ENCODE peak calls at places on chromosome 4, in seven cellular contexts. F is stimulated activated CD4-positive, alpha-beta T cell treated with anti-CD3 and anti-CD28 coated beads, Interleukin-4, amount 100 ng/mL, for 1 hour; H is NCI-H526; P is activated CD4-positive, alpha-beta T cell treated with anti-CD3 and anti-CD28 coated beads, Interleukin-2, amount 50 U/mL, for 1 hour; O is activated T-helper 1 cell treated with anti-CD3 and anti-CD28 coated beads, Interleukin-2, amount 50 U/mL, for 16 hours; B is naive thymus-derived CD8-positive, alpha-beta T cell; U is NCI-H2081. Z is an unnamed sample.

GRCh38 chr4:8365353-8365752 is 75.2 kb downstream of the ACOX3 start:
- DNase-seq in F (no peak), H (no peak), P (no peak), O (no peak), B (no peak), U (no peak), Z (no peak)

GRCh38 chr4:169133932-169134331 is 123.9 kb upstream of the CBR4 start:
- DNase-seq in F (no peak), H (no peak), P (no peak), O (no peak), B (no peak), U (no peak), Z (no peak)

GRCh38 chr4:170193496-170193895 is 103.7 kb upstream of the AADAT start:
- DNase-seq in F (no peak), H (no peak), P (no peak), O (no peak), B (no peak), U (no peak), Z (no peak)

GRCh38 chr4:168408620-168409019 is 71.7 kb downstream of the DDX60L start:
- DNase-seq in F (no peak), H (peak), P (no peak), O (no peak), B (no peak), U (peak), Z (no peak)

GRCh38 chr4:149161247-149161646 is 654.4 kb downstream of the IQCM start:
- DNase-seq in F (no peak), H (no peak), P (no peak), O (no peak), B (no peak), U (no peak), Z (no peak)

GRCh38 chr4:47913858-47914218 is 545 bp downstream of the NFXL1 start:
- DNase-seq in F (peak), H (peak), P (peak), O (no peak), B (peak), U (peak), Z (no peak)

GRCh38 chr4:48138936-48139335 is 4.9 kb upstream of the TXK start:
- DNase-seq in F (no peak), H (no peak), P (peak), O (no peak), B (peak), U (peak), Z (peak)

GRCh38 chr4:84804126-84804525 is 162.4 kb downstream of the WDFY3 start:
- DNase-seq in F (no peak), H (peak), P (no peak), O (no peak), B (no peak), U (no peak), Z (no peak)

GRCh38 chr4:40628888-40629287 is 776 bp downstream of the RBM47 start:
- DNase-seq in F (no peak), H (peak), P (no peak), O (no peak), B (no peak), U (no peak), Z (no peak)

GRCh38 chr4:154399259-154399974 is 92.2 kb downstream of the DCHS2 start:
- DNase-seq in F (no peak), H (peak), P (no peak), O (no peak), B (no peak), U (no peak), Z (no peak)

GRCh38 chr4:30258949-30259348 is 461.2 kb upstream of the PCDH7 start:
- DNase-seq in F (no peak), H (no peak), P (no peak), O (no peak), B (no peak), U (no peak), Z (no peak)

GRCh38 chr4:119184128-119184527 is 28.4 kb upstream of the USP53 start:
- DNase-seq in F (no peak), H (no peak), P (no peak), O (no peak), B (no peak), U (no peak), Z (no peak)

GRCh38 chr4:101420661-101421060 is 73.3 kb upstream of the PPP3CA start:
- DNase-seq in F (no peak), H (no peak), P (no peak), O (no peak), B (no peak), U (no peak), Z (no peak)

GRCh38 chr4:2075171-2075986 is 16.3 kb downstream of the NAT8L start:
- DNase-seq in F (no peak), H (no peak), P (no peak), O (no peak), B (no peak), U (no peak), Z (no peak)

GRCh38 chr4:189305500-189305899 is 635.2 kb upstream of the FRG1 start:
- DNase-seq in F (no peak), H (no peak), P (no peak), O (no peak), B (no peak), U (peak), Z (no peak)

GRCh38 chr4:1410491-1411325 is 4.5 kb upstream of the NKX1-1 start:
- DNase-seq in F (peak), H (no peak), P (peak), O (no peak), B (peak), U (no peak), Z (no peak)

GRCh38 chr4:3073158-3074077 is 920 bp downstream of the HTT-AS start:
- DNase-seq in F (no peak), H (peak), P (peak), O (no peak), B (peak), U (no peak), Z (no peak)

GRCh38 chr4:172900880-172901279 is 267.7 kb upstream of the GALNT7 start:
- DNase-seq in F (no peak), H (no peak), P (no peak), O (no peak), B (no peak), U (no peak), Z (no peak)

GRCh38 chr4:111027526-111027925 is 404.6 kb upstream of the PITX2 start:
- DNase-seq in F (no peak), H (no peak), P (no peak), O (no peak), B (no peak), U (no peak), Z (no peak)

GRCh38 chr4:147874109-147874508 is 142.2 kb downstream of the ARHGAP10 start:
- DNase-seq in F (no peak), H (no peak), P (no peak), O (no peak), B (no peak), U (no peak), Z (no peak)

GRCh38 chr4:123304151-123305021 is 92.2 kb upstream of the SPRY1 start:
- DNase-seq in F (no peak), H (no peak), P (no peak), O (no peak), B (no peak), U (peak), Z (no peak)

GRCh38 chr4:5724377-5724776 is 13.4 kb downstream of the EVC start:
- DNase-seq in F (no peak), H (no peak), P (no peak), O (no peak), B (no peak), U (no peak), Z (no peak)

GRCh38 chr4:19729873-19730735 is 521.6 kb upstream of the SLIT2 start:
- DNase-seq in F (no peak), H (no peak), P (no peak), O (no peak), B (no peak), U (no peak), Z (peak)

GRCh38 chr4:10529891-10530786 is 72.9 kb upstream of the ZNF518B start:
- DNase-seq in F (no peak), H (no peak), P (no peak), O (no peak), B (no peak), U (no peak), Z (no peak)

GRCh38 chr4:139711461-139711860 is 45.8 kb downstream of the MGST2 start:
- DNase-seq in F (no peak), H (no peak), P (no peak), O (no peak), B (no peak), U (no peak), Z (no peak)